ENCODE peak calls at places on chromosomes 2 and 18, in six cellular contexts. L is T-cell; O is psoas muscle; X is activated naive CD4-positive, alpha-beta T cell treated with anti-CD3 and anti-CD28 coated beads, Interleukin-2, amount 10 ng/mL, durations not matched to agents 7 days and 5 days; E is iPS DF 6.9; R is hippocampal formation. C is an unnamed sample.

GRCh38 chr18:63956755-63957154 is 7.7 kb downstream of the HMSD start:
- DNase-seq in L (no peak), O (no peak), X (no peak), E (no peak), R (no peak), C (no peak)

GRCh38 chr2:3633982-3634630 is 23.9 kb upstream of the ALLC start:
- DNase-seq in L (no peak), O (no peak), X (no peak), E (no peak), R (no peak), C (no peak)

GRCh38 chr2:235472443-235472842 is 21.4 kb upstream of the AGAP1 start:
- DNase-seq in L (no peak), O (no peak), X (no peak), E (no peak), R (no peak), C (no peak)

GRCh38 chr2:128521482-128521881 is 202.8 kb upstream of the HS6ST1 start:
- DNase-seq in L (no peak), O (no peak), X (no peak), E (no peak), R (no peak), C (no peak)

GRCh38 chr2:10935953-10936942 is 24.5 kb downstream of the KCNF1 start:
- DNase-seq in L (no peak), O (no peak), X (no peak), E (no peak), R (no peak), C (no peak)

GRCh38 chr18:58416704-58417683 is 211.9 kb downstream of the ALPK2 start:
- DNase-seq in L (no peak), O (no peak), X (no peak), E (no peak), R (no peak), C (no peak)

GRCh38 chr2:136065907-136066306 is 52.0 kb downstream of the CXCR4 start:
- DNase-seq in L (no peak), O (no peak), X (no peak), E (no peak), R (no peak), C (no peak)

GRCh38 chr2:133097666-133098065 is 427.7 kb upstream of the LYPD1 start:
- DNase-seq in L (no peak), O (no peak), X (no peak), E (no peak), R (no peak), C (no peak)

GRCh38 chr2:174593574-174594203 is 3.9 kb downstream of the WIPF1 start:
- DNase-seq in L (peak; percentile 53), O (no peak), X (peak; percentile 83), E (no peak), R (no peak), C (no peak)

GRCh38 chr2:96977631-96978195 is 8.7 kb downstream of the FAM178B start:
- DNase-seq in L (no peak), O (no peak), X (no peak), E (no peak), R (peak; percentile 82), C (no peak)

GRCh38 chr2:17788773-17789172 is 27.5 kb upstream of the MSGN1 start:
- DNase-seq in L (no peak), O (no peak), X (no peak), E (no peak), R (no peak), C (no peak)

GRCh38 chr18:79241755-79242154 is 154.0 kb upstream of the NFATC1 start:
- DNase-seq in L (no peak), O (no peak), X (no peak), E (no peak), R (no peak), C (no peak)

GRCh38 chr2:30583204-30583749 is 136.2 kb downstream of the LCLAT1 start:
- DNase-seq in L (no peak), O (no peak), X (no peak), E (no peak), R (no peak), C (no peak)

GRCh38 chr2:41949091-41949490 is 98.7 kb upstream of the PKDCC start:
- DNase-seq in L (no peak), O (no peak), X (no peak), E (no peak), R (no peak), C (no peak)

GRCh38 chr2:109415460-109416004 is 198.2 kb downstream of the SEPTIN10 start:
- DNase-seq in L (no peak), O (no peak), X (no peak), E (no peak), R (no peak), C (no peak)

GRCh38 chr2:127940641-127941040 is 54.9 kb upstream of the AMMECR1L start:
- DNase-seq in L (no peak), O (no peak), X (no peak), E (no peak), R (no peak), C (no peak)

GRCh38 chr2:579351-579886 is 97.8 kb downstream of the TMEM18 start:
- DNase-seq in L (no peak), O (no peak), X (no peak), E (no peak), R (no peak), C (peak; percentile 11)

GRCh38 chr2:161049571-161049970 is 110.7 kb upstream of the TANK start:
- DNase-seq in L (no peak), O (no peak), X (no peak), E (no peak), R (no peak), C (no peak)

GRCh38 chr2:107808986-107809385 is 17.7 kb upstream of the RGPD4 start:
- DNase-seq in L (no peak), O (no peak), X (no peak), E (no peak), R (no peak), C (no peak)

GRCh38 chr2:145777297-145777696 is 1257.4 kb upstream of the ZEB2 start:
- DNase-seq in L (no peak), O (no peak), X (no peak), E (no peak), R (no peak), C (no peak)

GRCh38 chr2:176710657-176711197 is 441.5 kb downstream of the MTX2 start:
- DNase-seq in L (no peak), O (no peak), X (no peak), E (no peak), R (no peak), C (no peak)

GRCh38 chr2:207502799-207503198 is 27.0 kb upstream of the CREB1 start:
- DNase-seq in L (no peak), O (no peak), X (no peak), E (no peak), R (no peak), C (no peak)

GRCh38 chr2:231890896-231891513 is 35.2 kb downstream of the NPPC start:
- DNase-seq in L (no peak), O (no peak), X (no peak), E (no peak), R (no peak), C (no peak)

GRCh38 chr2:132568679-132569078 is 101.3 kb downstream of the LYPD1 start:
- DNase-seq in L (no peak), O (no peak), X (no peak), E (no peak), R (no peak), C (no peak)

GRCh38 chr2:98234763-98235162 is 111.5 kb upstream of the CNGA3 start:
- DNase-seq in L (no peak), O (no peak), X (no peak), E (no peak), R (no peak), C (no peak)

GRCh38 chr2:53512071-53512841 is 255.3 kb upstream of the CHAC2 start:
- DNase-seq in L (no peak), O (no peak), X (no peak), E (no peak), R (no peak), C (no peak)

GRCh38 chr2:171554991-171555615 is 32.8 kb downstream of the CYBRD1 start:
- DNase-seq in L (no peak), O (no peak), X (no peak), E (no peak), R (no peak), C (no peak)